ENCODE peak calls at places on chromosomes 7 and 10, in four cellular contexts. F, L, V and I are unnamed samples. For H3K4me1, the result is how much of the 10 kb centered on the place peaks cover.

GRCh38 chr7:5441840-5442513 is 18.3 kb upstream of the TNRC18 start:
- DNase-seq in V (no peak), L (no peak), F (no peak), I (no peak)

GRCh38 chr10:114708717-114709352 is 50.8 kb upstream of the ABLIM1 start:
- DNase-seq in V (peak), F (no peak), L (peak), I (peak)

GRCh38 chr7:131431289-131431688 is 103.6 kb downstream of the MKLN1 start:
- DNase-seq in V (peak), L (no peak), F (no peak), I (no peak)

GRCh38 chr10:92486637-92487036 is 87.3 kb downstream of the IDE start:
- DNase-seq in F (no peak), L (no peak), V (peak), I (no peak)

GRCh38 chr7:150784954-150785353 is 15.2 kb downstream of the TMEM176B start:
- DNase-seq in L (no peak), V (no peak), F (peak), I (no peak)

GRCh38 chr10:69958232-69958902 is 94.3 kb upstream of the MACROH2A2 start:
- DNase-seq in L (peak), F (peak), V (peak), I (peak)

GRCh38 chr10:72637398-72637857 is 11.5 kb upstream of the MICU1 start:
- DNase-seq in L (peak), V (peak), F (peak), I (peak)

GRCh38 chr10:117541909-117542705 is 439 bp upstream of the EMX2 start:
- DNase-seq in F (no peak), L (no peak), V (peak), I (no peak)

GRCh38 chr7:22827563-22827962 is 4.9 kb upstream of the TOMM7 start:
- DNase-seq in L (no peak), V (no peak), F (no peak), I (no peak)

GRCh38 chr7:19020062-19020461 is 97.4 kb downstream of the TWIST1 start:
- DNase-seq in L (no peak), V (peak), F (no peak), I (no peak)

GRCh38 chr7:143381427-143382125 is 431 bp downstream of the ZYX start:
- DNase-seq in F (peak), L (no peak), V (peak), I (peak)

GRCh38 chr7:19001854-19002253 is 115.6 kb downstream of the TWIST1 start:
- DNase-seq in V (peak), L (no peak), F (no peak), I (no peak)

GRCh38 chr10:50406457-50407076 is 155.3 kb upstream of the ASAH2 start:
- DNase-seq in F (no peak), V (no peak), L (no peak), I (no peak)

GRCh38 chr10:31062856-31063255 is 31.2 kb upstream of the ZNF438 start:
- DNase-seq in L (no peak), V (peak), F (no peak), I (no peak)

GRCh38 chr7:3965794-3966395 is 664.8 kb downstream of the SDK1 start:
- DNase-seq in V (no peak), L (no peak), F (no peak), I (no peak)

GRCh38 chr7:74056096-74056915 is 27.3 kb upstream of the LIMK1 start:
- DNase-seq in F (no peak), V (no peak), L (no peak), I (no peak)

GRCh38 chr10:110137142-110137545 is 70.3 kb upstream of the MXI1 start:
- DNase-seq in V (peak), F (no peak), L (peak), I (peak)

GRCh38 chr7:117132385-117133120 is 179.3 kb downstream of the ST7 start:
- DNase-seq in L (no peak), V (peak), F (no peak), I (peak)

GRCh38 chr10:67808706-67809105 is 29.3 kb downstream of the DNAJC12 start:
- DNase-seq in L (no peak), F (no peak), V (no peak), I (no peak)

GRCh38 chr7:826230-826905 is 5.9 kb upstream of the SUN1 start:
- DNase-seq in F (no peak), V (no peak), L (no peak), I (no peak)

GRCh38 chr10:122103592-122103991 is 114.6 kb downstream of the TACC2 start:
- DNase-seq in F (no peak), V (no peak), L (no peak), I (no peak)

GRCh38 chr10:94320285-94320914 is 42.3 kb downstream of the NOC3L start:
- DNase-seq in L (peak), V (peak), F (peak), I (peak)

GRCh38 chr10:58859541-58859940 is 316.9 kb upstream of the PHYHIPL start:
- DNase-seq in V (no peak), F (no peak), L (no peak), I (no peak)

GRCh38 chr10:73648252-73648651 is 7.0 kb upstream of the MYOZ1 start:
- DNase-seq in F (no peak), V (no peak), L (no peak), I (no peak)

GRCh38 chr7:55534916-55535636 is 37.2 kb downstream of the VOPP1 start:
- DNase-seq in L (peak), V (no peak), F (no peak), I (no peak)

GRCh38 chr7:30179016-30179436 is 44.2 kb downstream of the MTURN start:
- DNase-seq in V (no peak), F (no peak), L (no peak), I (no peak)

GRCh38 chr10:2094171-2094570 is 356.8 kb upstream of the ADARB2 start:
- DNase-seq in L (no peak), V (no peak), F (no peak), I (no peak)

GRCh38 chr10:77602231-77602912 is 35.2 kb downstream of the KCNMA1 start:
- DNase-seq in L (no peak), V (no peak), F (no peak), I (no peak)

GRCh38 chr7:80826520-80827237 is 92.2 kb downstream of the SEMA3C start:
- DNase-seq in L (no peak), V (peak), F (no peak), I (no peak)

GRCh38 chr10:58723977-58724376 is 211.3 kb downstream of the BICC1 start:
- DNase-seq in V (no peak), L (no peak), F (no peak), I (no peak)

GRCh38 chr10:130160775-130161174 is 24.6 kb downstream of the GLRX3 start:
- DNase-seq in V (peak), L (no peak), F (no peak), I (no peak)

GRCh38 chr10:132441818-132442217 is 44.8 kb downstream of the PWWP2B start:
- DNase-seq in F (no peak), L (no peak), V (no peak), I (no peak)

GRCh38 chr10:48798486-48799254 is 114.0 kb downstream of the WDFY4 start:
- DNase-seq in F (no peak), L (no peak), V (no peak), I (peak)

GRCh38 chr7:18961997-18962396 is 155.4 kb downstream of the TWIST1 start:
- DNase-seq in F (no peak), L (no peak), V (peak), I (no peak)

GRCh38 chr10:80413152-80413996 is 5.0 kb downstream of the PRXL2A start:
- DNase-seq in F (no peak), L (no peak), V (peak), I (peak)

GRCh38 chr10:72334832-72335393 is 19.8 kb downstream of the DNAJB12 start:
- DNase-seq in V (peak), F (peak), L (peak), I (peak)

GRCh38 chr10:20105236-20105635 is 289.0 kb downstream of the PLXDC2 start:
- DNase-seq in F (no peak), V (peak), L (no peak), I (no peak)

GRCh38 chr7:151491859-151492258 is 27.8 kb downstream of the RHEB start:
- DNase-seq in F (no peak), V (peak), L (peak), I (no peak)

GRCh38 chr7:158646766-158647474 is 57.7 kb downstream of the NCAPG2 start:
- DNase-seq in V (no peak), F (no peak), L (peak), I (no peak)

GRCh38 chr10:47081264-47081663 is 170.0 kb downstream of the PTPN20 start:
- DNase-seq in V (no peak), L (no peak), F (no peak), I (no peak)

GRCh38 chr7:7944619-7945282 is 23.8 kb upstream of the GLCCI1 start:
- DNase-seq in V (no peak), L (no peak), F (no peak), I (peak)
- H3K4me1 ChIP-seq in V (under half), L (under half), F (under half), I (under half)

GRCh38 chr10:88996927-88997326 is 6.3 kb downstream of the FAS start:
- DNase-seq in F (no peak), V (no peak), L (no peak), I (no peak)

GRCh38 chr10:89001024-89001423 is 10.4 kb downstream of the FAS start:
- DNase-seq in V (no peak), L (no peak), F (no peak), I (no peak)

GRCh38 chr10:89001428-89002072 is 11.0 kb downstream of the FAS start:
- DNase-seq in V (peak), F (no peak), L (no peak), I (no peak)

GRCh38 chr10:89002234-89002978 is 11.8 kb downstream of the FAS start:
- DNase-seq in V (no peak), L (no peak), F (no peak), I (no peak)

GRCh38 chr10:88999629-89000028 is 9.0 kb downstream of the FAS start:
- DNase-seq in F (no peak), V (no peak), L (no peak), I (no peak)
- H3K4me1 ChIP-seq in F (under half), V (under half), L (under half), I (under half)

DNA sequence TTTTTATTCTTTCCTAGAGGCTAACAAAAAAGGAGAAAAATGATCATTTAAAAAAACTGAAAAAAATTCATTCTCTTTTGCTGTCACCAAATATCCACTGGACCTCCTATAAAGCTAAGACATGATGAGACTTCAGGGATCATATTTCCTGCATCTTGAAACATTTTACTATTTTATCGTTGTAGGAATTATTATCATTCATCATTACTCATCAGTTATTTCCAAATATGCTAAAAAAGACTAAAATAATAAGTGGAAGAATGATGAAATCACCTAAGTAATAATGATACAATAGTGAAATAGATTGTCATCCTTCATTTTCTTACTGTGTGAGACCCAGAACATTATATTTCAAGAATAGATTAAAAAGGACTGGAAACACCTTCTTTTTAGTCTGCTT is 28.3 kb downstream of the TAF3 start:
- DNase-seq in V (no peak), L (no peak), F (no peak), I (no peak)
- H3K4me1 ChIP-seq in V (under half), L (under half), F (under half), I (under half)

DNA sequence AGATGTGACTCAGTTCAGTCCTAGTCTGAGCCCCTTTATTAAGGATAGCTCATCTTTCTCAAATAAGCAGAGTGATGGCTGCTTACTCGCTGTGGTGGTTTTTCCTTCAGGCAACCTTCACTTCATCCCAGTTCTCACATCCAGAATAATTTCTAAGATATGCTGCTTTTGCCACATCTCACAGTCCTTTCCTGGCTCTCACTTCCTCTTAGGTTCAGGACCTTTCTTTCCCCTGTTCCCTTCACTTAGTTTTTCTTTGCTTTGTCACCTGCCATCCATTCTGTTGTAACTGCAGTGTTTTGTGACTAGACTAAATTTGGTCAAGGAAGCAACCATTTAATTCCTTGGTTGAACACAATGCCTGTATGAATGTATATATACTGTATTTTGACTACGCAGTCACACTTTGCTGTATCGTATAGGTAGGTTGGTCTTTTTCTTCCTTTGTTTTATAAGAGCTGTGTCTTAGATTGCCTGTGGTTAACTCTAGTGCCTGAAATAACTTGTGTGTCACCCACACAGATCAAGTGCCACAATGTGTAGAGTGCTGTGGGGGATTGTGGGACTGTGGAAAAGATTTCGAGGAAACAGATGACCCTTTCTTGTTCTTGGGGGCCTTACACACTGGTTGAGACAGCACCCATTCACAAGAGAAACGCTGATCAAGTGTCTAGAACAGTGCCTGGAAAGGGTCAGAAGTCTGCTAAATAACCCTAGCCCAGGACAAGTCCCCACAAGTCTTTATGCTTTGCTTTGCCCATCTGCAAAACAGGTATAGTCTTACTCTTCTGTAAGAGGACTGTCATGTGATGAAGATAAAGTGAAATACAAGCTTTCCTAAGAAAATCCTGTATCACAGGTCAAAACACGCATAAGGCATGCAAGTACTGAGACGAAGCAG is 2.6 kb downstream of the ZNF655 start:
- DNase-seq in L (no peak), V (no peak), F (no peak), I (no peak)
- H3K4me1 ChIP-seq in L (under half), V (under half), F (under half), I (under half)

GRCh38 chr10:124708922-124709520 is 35.2 kb downstream of the FAM53B start:
- DNase-seq in F (no peak), L (no peak), V (no peak), I (no peak)

GRCh38 chr10:124706876-124707516 is 37.2 kb downstream of the FAM53B start:
- DNase-seq in V (no peak), L (no peak), F (no peak), I (no peak)

GRCh38 chr10:124707546-124707945 is 36.6 kb downstream of the FAM53B start:
- DNase-seq in L (no peak), V (no peak), F (no peak), I (no peak)

GRCh38 chr10:124709862-124710261 is 34.3 kb downstream of the FAM53B start:
- DNase-seq in F (peak), L (no peak), V (no peak), I (no peak)

DNA sequence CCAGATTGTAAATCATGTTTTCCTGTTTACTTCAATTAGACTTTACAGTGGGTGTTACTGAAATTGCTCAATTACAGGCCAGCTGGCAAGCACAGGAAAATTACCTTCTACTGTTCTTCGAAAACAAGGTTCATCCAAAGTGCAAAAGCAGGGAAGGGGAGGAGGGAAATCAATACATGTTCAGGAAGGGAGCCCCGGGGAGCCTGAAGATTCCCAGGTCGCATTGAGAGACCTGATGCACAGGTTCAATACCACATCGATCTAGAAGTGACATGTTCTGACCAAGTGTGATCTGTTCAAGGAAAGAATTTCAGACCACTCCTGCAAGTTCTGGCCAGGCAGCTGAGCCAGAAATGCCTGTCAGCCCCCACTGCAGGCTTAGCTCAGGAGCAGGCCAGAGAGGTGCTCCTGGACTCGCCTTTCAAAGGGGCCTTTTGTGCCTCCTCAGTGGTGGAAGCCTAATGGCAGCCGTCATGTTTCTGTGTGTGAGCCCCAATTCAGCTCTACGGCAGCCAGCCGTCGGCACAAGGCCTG is 35.9 kb downstream of the FAM53B start:
- DNase-seq in V (no peak), F (no peak), L (peak), I (peak)
- H3K4me1 ChIP-seq in V (under half), F (under half), L (half or more), I (under half)

GRCh38 chr7:102287465-102288146 is 938 bp downstream of the SH2B2 start:
- DNase-seq in F (peak), L (no peak), V (no peak), I (no peak)

GRCh38 chr7:102287082-102287464 is 405 bp downstream of the SH2B2 start:
- DNase-seq in L (no peak), V (no peak), F (no peak), I (peak)

GRCh38 chr7:102286237-102287081 is at the start of gene SH2B2:
- DNase-seq in F (peak), V (peak), L (peak), I (peak)

GRCh38 chr7:102289051-102289450 is 2.4 kb downstream of the SH2B2 start:
- DNase-seq in L (no peak), V (no peak), F (no peak), I (no peak)

DNA sequence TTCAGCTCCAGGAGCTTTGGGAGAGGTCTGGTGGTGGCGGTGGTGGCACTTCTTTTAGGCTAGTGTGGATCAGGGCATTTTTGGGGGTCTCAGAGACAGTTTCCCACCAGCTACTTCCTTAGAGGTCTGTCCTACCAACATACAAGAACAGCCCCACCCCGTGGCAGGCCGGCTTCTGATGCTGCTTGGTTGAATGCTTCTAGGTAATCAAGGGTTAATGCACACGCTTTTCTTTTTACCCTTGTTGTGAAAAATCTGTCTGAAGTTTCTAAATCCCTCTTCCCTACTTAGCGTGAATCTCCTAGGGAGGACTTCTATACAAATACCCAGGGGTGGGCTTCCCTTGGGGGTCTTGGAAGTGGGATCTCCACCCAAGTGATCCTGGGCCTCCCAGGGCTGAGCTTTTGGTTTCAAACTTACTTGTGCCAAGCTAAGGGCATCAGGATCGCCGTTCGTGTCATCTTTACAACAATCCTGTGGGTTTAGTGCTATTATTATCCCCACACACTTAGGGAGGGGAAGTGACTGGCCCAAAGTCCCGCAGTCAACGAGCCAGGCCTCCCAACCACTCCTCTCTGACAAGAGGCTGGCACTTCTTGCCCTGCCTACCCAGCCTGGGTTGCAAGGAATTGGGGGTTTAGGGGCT is 1.7 kb downstream of the SH2B2 start:
- DNase-seq in F (no peak), L (no peak), V (no peak), I (no peak)
- H3K4me1 ChIP-seq in F (under half), L (under half), V (under half), I (under half)

DNA sequence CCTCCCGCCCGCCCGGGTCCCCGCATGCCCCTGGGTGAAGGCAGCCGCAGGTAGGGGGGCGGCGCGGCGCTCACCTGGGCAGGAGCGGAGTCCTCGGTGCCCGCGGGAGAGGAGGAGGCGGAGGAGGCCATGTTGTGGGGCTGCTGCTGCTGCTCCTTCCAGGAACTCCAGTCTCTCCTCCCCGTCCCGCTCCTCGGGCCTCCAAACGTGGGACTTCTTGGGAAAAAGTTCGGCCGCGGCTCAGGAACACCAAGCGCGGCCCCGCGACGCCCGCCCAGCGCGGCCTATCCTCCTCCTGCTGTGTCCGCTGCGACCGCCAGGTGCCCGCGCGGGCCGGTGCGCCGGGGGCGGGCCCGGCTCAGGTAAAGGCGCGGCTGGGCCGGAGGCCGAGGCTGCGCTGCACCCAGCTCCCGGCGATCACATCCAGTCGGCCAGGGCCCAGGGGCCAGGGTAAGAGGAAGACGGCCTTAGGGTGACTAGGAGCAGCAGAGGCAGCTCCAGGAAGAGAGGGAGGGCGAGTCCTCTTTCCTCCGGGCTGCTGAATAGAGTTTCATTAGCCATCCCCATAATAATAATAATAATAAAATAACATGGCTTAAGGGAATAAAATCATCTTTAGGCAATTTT is 45.0 kb upstream of the CDK1 start:
- DNase-seq in L (no peak), F (peak), V (peak), I (no peak)
- H3K4me1 ChIP-seq in L (under half), F (under half), V (under half), I (under half)

GRCh38 chr10:103584216-103585010 is 90.9 kb downstream of the NEURL1 start:
- DNase-seq in L (no peak), V (peak), F (no peak), I (no peak)
- H3K4me1 ChIP-seq in L (under half), V (under half), F (under half), I (under half)